ENCODE peak calls at places on chromosomes 1 and 21, in six cellular contexts. One of them, this sample, is unnamed.

GRCh38 chr1:115828101-115829022 is 12.6 kb downstream of the NHLH2 start:
- DNase-seq in effector CD4-positive, alpha-beta T cell: no peak
- DNase-seq in stimulated activated CD4-positive, alpha-beta T cell treated with anti-CD3 and anti-CD28 coated beads, Interleukin-2, amount 100 ng/mL, for 48 hours: no peak
- DNase-seq in AG08395: no peak
- DNase-seq in DMS53: peak
- DNase-seq in K562: peak
- DNase-seq in this sample: no peak

GRCh38 chr1:67534627-67535065 is 104.4 kb upstream of the SERBP1 start:
- DNase-seq in stimulated activated CD4-positive, alpha-beta T cell treated with anti-CD3 and anti-CD28 coated beads, Interleukin-2, amount 100 ng/mL, for 48 hours: no peak
- DNase-seq in AG08395: peak
- DNase-seq in effector CD4-positive, alpha-beta T cell: no peak
- DNase-seq in K562: peak
- DNase-seq in DMS53: peak
- DNase-seq in this sample: peak

GRCh38 chr1:180168786-180169640 is 14.3 kb downstream of the QSOX1 start:
- DNase-seq in DMS53: peak
- DNase-seq in AG08395: peak
- DNase-seq in effector CD4-positive, alpha-beta T cell: no peak
- DNase-seq in K562: peak
- DNase-seq in stimulated activated CD4-positive, alpha-beta T cell treated with anti-CD3 and anti-CD28 coated beads, Interleukin-2, amount 100 ng/mL, for 48 hours: peak
- DNase-seq in this sample: no peak

GRCh38 chr21:43270800-43271261 is 102.0 kb downstream of the CRYAA start:
- DNase-seq in K562: no peak
- DNase-seq in stimulated activated CD4-positive, alpha-beta T cell treated with anti-CD3 and anti-CD28 coated beads, Interleukin-2, amount 100 ng/mL, for 48 hours: no peak
- DNase-seq in effector CD4-positive, alpha-beta T cell: no peak
- DNase-seq in DMS53: no peak
- DNase-seq in AG08395: no peak
- DNase-seq in this sample: no peak

GRCh38 chr1:93591833-93592635 is 89.6 kb downstream of the BCAR3 start:
- DNase-seq in DMS53: peak
- DNase-seq in effector CD4-positive, alpha-beta T cell: no peak
- DNase-seq in stimulated activated CD4-positive, alpha-beta T cell treated with anti-CD3 and anti-CD28 coated beads, Interleukin-2, amount 100 ng/mL, for 48 hours: no peak
- DNase-seq in K562: peak
- DNase-seq in AG08395: no peak
- DNase-seq in this sample: peak

GRCh38 chr1:70685300-70686286 is 274.5 kb downstream of the CTH start:
- DNase-seq in DMS53: peak
- DNase-seq in effector CD4-positive, alpha-beta T cell: no peak
- DNase-seq in stimulated activated CD4-positive, alpha-beta T cell treated with anti-CD3 and anti-CD28 coated beads, Interleukin-2, amount 100 ng/mL, for 48 hours: peak
- DNase-seq in K562: peak
- DNase-seq in AG08395: peak
- DNase-seq in this sample: peak

GRCh38 chr1:34683616-34684015 is 71.2 kb upstream of the GJB5 start:
- DNase-seq in K562: no peak
- DNase-seq in stimulated activated CD4-positive, alpha-beta T cell treated with anti-CD3 and anti-CD28 coated beads, Interleukin-2, amount 100 ng/mL, for 48 hours: no peak
- DNase-seq in effector CD4-positive, alpha-beta T cell: no peak
- DNase-seq in AG08395: no peak
- DNase-seq in DMS53: peak
- DNase-seq in this sample: peak

GRCh38 chr21:44895859-44896258 is 22.4 kb upstream of the PTTG1IP start:
- DNase-seq in DMS53: no peak
- DNase-seq in stimulated activated CD4-positive, alpha-beta T cell treated with anti-CD3 and anti-CD28 coated beads, Interleukin-2, amount 100 ng/mL, for 48 hours: no peak
- DNase-seq in effector CD4-positive, alpha-beta T cell: no peak
- DNase-seq in K562: no peak
- DNase-seq in AG08395: no peak
- DNase-seq in this sample: no peak

GRCh38 chr1:44646711-44647110 is 27.6 kb downstream of the TMEM53 start:
- DNase-seq in effector CD4-positive, alpha-beta T cell: no peak
- DNase-seq in stimulated activated CD4-positive, alpha-beta T cell treated with anti-CD3 and anti-CD28 coated beads, Interleukin-2, amount 100 ng/mL, for 48 hours: no peak
- DNase-seq in K562: no peak
- DNase-seq in DMS53: no peak
- DNase-seq in AG08395: no peak
- DNase-seq in this sample: peak

GRCh38 chr1:15420853-15421465 is 11.3 kb downstream of the EFHD2 start:
- DNase-seq in DMS53: peak
- DNase-seq in stimulated activated CD4-positive, alpha-beta T cell treated with anti-CD3 and anti-CD28 coated beads, Interleukin-2, amount 100 ng/mL, for 48 hours: no peak
- DNase-seq in effector CD4-positive, alpha-beta T cell: no peak
- DNase-seq in K562: no peak
- DNase-seq in AG08395: no peak
- DNase-seq in this sample: no peak

GRCh38 chr1:178086294-178087255 is 7.3 kb upstream of the RASAL2 start:
- DNase-seq in stimulated activated CD4-positive, alpha-beta T cell treated with anti-CD3 and anti-CD28 coated beads, Interleukin-2, amount 100 ng/mL, for 48 hours: no peak
- DNase-seq in K562: no peak
- DNase-seq in DMS53: no peak
- DNase-seq in AG08395: peak
- DNase-seq in effector CD4-positive, alpha-beta T cell: no peak
- DNase-seq in this sample: peak

GRCh38 chr1:43358121-43358745 is 548 bp upstream of the CDC20 start:
- DNase-seq in AG08395: peak
- DNase-seq in stimulated activated CD4-positive, alpha-beta T cell treated with anti-CD3 and anti-CD28 coated beads, Interleukin-2, amount 100 ng/mL, for 48 hours: no peak
- DNase-seq in effector CD4-positive, alpha-beta T cell: no peak
- DNase-seq in K562: peak
- DNase-seq in DMS53: peak
- DNase-seq in this sample: peak

GRCh38 chr21:15291621-15292266 is 226.9 kb upstream of the NRIP1 start:
- DNase-seq in stimulated activated CD4-positive, alpha-beta T cell treated with anti-CD3 and anti-CD28 coated beads, Interleukin-2, amount 100 ng/mL, for 48 hours: no peak
- DNase-seq in K562: no peak
- DNase-seq in effector CD4-positive, alpha-beta T cell: no peak
- DNase-seq in DMS53: peak
- DNase-seq in AG08395: no peak
- DNase-seq in this sample: no peak

GRCh38 chr1:19577001-19577400 is 67.1 kb upstream of the NBL1 start:
- DNase-seq in stimulated activated CD4-positive, alpha-beta T cell treated with anti-CD3 and anti-CD28 coated beads, Interleukin-2, amount 100 ng/mL, for 48 hours: no peak
- DNase-seq in K562: no peak
- DNase-seq in effector CD4-positive, alpha-beta T cell: no peak
- DNase-seq in AG08395: peak
- DNase-seq in DMS53: no peak
- DNase-seq in this sample: no peak

GRCh38 chr21:37700641-37701202 is 215.5 kb downstream of the KCNJ6 start:
- DNase-seq in K562: peak
- DNase-seq in effector CD4-positive, alpha-beta T cell: no peak
- DNase-seq in AG08395: peak
- DNase-seq in stimulated activated CD4-positive, alpha-beta T cell treated with anti-CD3 and anti-CD28 coated beads, Interleukin-2, amount 100 ng/mL, for 48 hours: no peak
- DNase-seq in DMS53: peak
- DNase-seq in this sample: peak

GRCh38 chr1:1364266-1364665 is 5.9 kb upstream of the MXRA8 start:
- DNase-seq in DMS53: peak
- DNase-seq in stimulated activated CD4-positive, alpha-beta T cell treated with anti-CD3 and anti-CD28 coated beads, Interleukin-2, amount 100 ng/mL, for 48 hours: no peak
- DNase-seq in effector CD4-positive, alpha-beta T cell: no peak
- DNase-seq in AG08395: no peak
- DNase-seq in K562: no peak
- DNase-seq in this sample: peak

GRCh38 chr1:47477595-47478080 is 39.8 kb downstream of the FOXD2 start:
- DNase-seq in effector CD4-positive, alpha-beta T cell: no peak
- DNase-seq in K562: no peak
- DNase-seq in DMS53: peak
- DNase-seq in AG08395: no peak
- DNase-seq in stimulated activated CD4-positive, alpha-beta T cell treated with anti-CD3 and anti-CD28 coated beads, Interleukin-2, amount 100 ng/mL, for 48 hours: no peak
- DNase-seq in this sample: no peak

GRCh38 chr1:2545754-2546514 is 10.2 kb upstream of the TNFRSF14 start:
- DNase-seq in DMS53: peak
- DNase-seq in effector CD4-positive, alpha-beta T cell: peak
- DNase-seq in K562: peak
- DNase-seq in AG08395: peak
- DNase-seq in stimulated activated CD4-positive, alpha-beta T cell treated with anti-CD3 and anti-CD28 coated beads, Interleukin-2, amount 100 ng/mL, for 48 hours: peak
- DNase-seq in this sample: no peak

GRCh38 chr1:32031578-32032286 is 18.1 kb downstream of the KHDRBS1 start:
- DNase-seq in DMS53: no peak
- DNase-seq in effector CD4-positive, alpha-beta T cell: no peak
- DNase-seq in AG08395: peak
- DNase-seq in K562: no peak
- DNase-seq in stimulated activated CD4-positive, alpha-beta T cell treated with anti-CD3 and anti-CD28 coated beads, Interleukin-2, amount 100 ng/mL, for 48 hours: no peak
- DNase-seq in this sample: peak

GRCh38 chr1:79448426-79448825 is 441.9 kb upstream of the ADGRL4 start:
- DNase-seq in effector CD4-positive, alpha-beta T cell: no peak
- DNase-seq in K562: no peak
- DNase-seq in stimulated activated CD4-positive, alpha-beta T cell treated with anti-CD3 and anti-CD28 coated beads, Interleukin-2, amount 100 ng/mL, for 48 hours: no peak
- DNase-seq in AG08395: no peak
- DNase-seq in DMS53: no peak
- DNase-seq in this sample: no peak

GRCh38 chr1:227567256-227567655 is 3.9 kb downstream of the ZNF678 start:
- DNase-seq in effector CD4-positive, alpha-beta T cell: no peak
- DNase-seq in AG08395: no peak
- DNase-seq in DMS53: no peak
- DNase-seq in stimulated activated CD4-positive, alpha-beta T cell treated with anti-CD3 and anti-CD28 coated beads, Interleukin-2, amount 100 ng/mL, for 48 hours: no peak
- DNase-seq in K562: no peak
- DNase-seq in this sample: no peak

GRCh38 chr1:2213576-2214505 is 14.3 kb upstream of the SKI start:
- DNase-seq in effector CD4-positive, alpha-beta T cell: no peak
- DNase-seq in AG08395: peak
- DNase-seq in DMS53: no peak
- DNase-seq in K562: no peak
- DNase-seq in stimulated activated CD4-positive, alpha-beta T cell treated with anti-CD3 and anti-CD28 coated beads, Interleukin-2, amount 100 ng/mL, for 48 hours: no peak
- DNase-seq in this sample: peak

GRCh38 chr21:40141621-40142020 is 274.4 kb downstream of the PCP4 start:
- DNase-seq in DMS53: no peak
- DNase-seq in AG08395: no peak
- DNase-seq in K562: no peak
- DNase-seq in stimulated activated CD4-positive, alpha-beta T cell treated with anti-CD3 and anti-CD28 coated beads, Interleukin-2, amount 100 ng/mL, for 48 hours: no peak
- DNase-seq in effector CD4-positive, alpha-beta T cell: no peak
- DNase-seq in this sample: no peak

GRCh38 chr21:36647279-36648093 is 51.4 kb upstream of the SIM2 start:
- DNase-seq in effector CD4-positive, alpha-beta T cell: no peak
- DNase-seq in DMS53: peak
- DNase-seq in stimulated activated CD4-positive, alpha-beta T cell treated with anti-CD3 and anti-CD28 coated beads, Interleukin-2, amount 100 ng/mL, for 48 hours: no peak
- DNase-seq in K562: no peak
- DNase-seq in AG08395: no peak
- DNase-seq in this sample: peak

GRCh38 chr1:211118407-211119102 is 15.4 kb downstream of the KCNH1 start:
- DNase-seq in stimulated activated CD4-positive, alpha-beta T cell treated with anti-CD3 and anti-CD28 coated beads, Interleukin-2, amount 100 ng/mL, for 48 hours: no peak
- DNase-seq in effector CD4-positive, alpha-beta T cell: no peak
- DNase-seq in K562: no peak
- DNase-seq in AG08395: peak
- DNase-seq in DMS53: no peak
- DNase-seq in this sample: peak

GRCh38 chr1:43525995-43526394 is 4.7 kb upstream of the PTPRF start:
- DNase-seq in stimulated activated CD4-positive, alpha-beta T cell treated with anti-CD3 and anti-CD28 coated beads, Interleukin-2, amount 100 ng/mL, for 48 hours: no peak
- DNase-seq in DMS53: no peak
- DNase-seq in K562: no peak
- DNase-seq in AG08395: peak
- DNase-seq in effector CD4-positive, alpha-beta T cell: no peak
- DNase-seq in this sample: peak

GRCh38 chr1:63773496-63773814 is 362 bp upstream of the ROR1 start:
- DNase-seq in DMS53: no peak
- DNase-seq in stimulated activated CD4-positive, alpha-beta T cell treated with anti-CD3 and anti-CD28 coated beads, Interleukin-2, amount 100 ng/mL, for 48 hours: no peak
- DNase-seq in AG08395: no peak
- DNase-seq in K562: no peak
- DNase-seq in effector CD4-positive, alpha-beta T cell: no peak
- DNase-seq in this sample: no peak

GRCh38 chr21:38910390-38911008 is 104.8 kb downstream of the ETS2 start:
- DNase-seq in stimulated activated CD4-positive, alpha-beta T cell treated with anti-CD3 and anti-CD28 coated beads, Interleukin-2, amount 100 ng/mL, for 48 hours: no peak
- DNase-seq in DMS53: peak
- DNase-seq in effector CD4-positive, alpha-beta T cell: no peak
- DNase-seq in AG08395: no peak
- DNase-seq in K562: no peak
- DNase-seq in this sample: peak

GRCh38 chr1:224348137-224348536 is 8.5 kb upstream of the CNIH4 start:
- DNase-seq in AG08395: no peak
- DNase-seq in DMS53: no peak
- DNase-seq in stimulated activated CD4-positive, alpha-beta T cell treated with anti-CD3 and anti-CD28 coated beads, Interleukin-2, amount 100 ng/mL, for 48 hours: no peak
- DNase-seq in effector CD4-positive, alpha-beta T cell: no peak
- DNase-seq in K562: no peak
- DNase-seq in this sample: no peak

GRCh38 chr1:112557385-112557784 is 48.6 kb downstream of the WNT2B start:
- DNase-seq in stimulated activated CD4-positive, alpha-beta T cell treated with anti-CD3 and anti-CD28 coated beads, Interleukin-2, amount 100 ng/mL, for 48 hours: no peak
- DNase-seq in K562: no peak
- DNase-seq in effector CD4-positive, alpha-beta T cell: no peak
- DNase-seq in AG08395: no peak
- DNase-seq in DMS53: peak
- DNase-seq in this sample: no peak

GRCh38 chr1:5738911-5739462 is 253.2 kb downstream of the NPHP4 start:
- DNase-seq in stimulated activated CD4-positive, alpha-beta T cell treated with anti-CD3 and anti-CD28 coated beads, Interleukin-2, amount 100 ng/mL, for 48 hours: no peak
- DNase-seq in DMS53: no peak
- DNase-seq in effector CD4-positive, alpha-beta T cell: no peak
- DNase-seq in K562: no peak
- DNase-seq in AG08395: no peak
- DNase-seq in this sample: no peak

GRCh38 chr1:98028800-98029199 is 108.0 kb upstream of the DPYD start:
- DNase-seq in AG08395: no peak
- DNase-seq in DMS53: no peak
- DNase-seq in stimulated activated CD4-positive, alpha-beta T cell treated with anti-CD3 and anti-CD28 coated beads, Interleukin-2, amount 100 ng/mL, for 48 hours: no peak
- DNase-seq in K562: no peak
- DNase-seq in effector CD4-positive, alpha-beta T cell: no peak
- DNase-seq in this sample: peak

This sample was measured in myocyte.